ENCODE peak calls at places on chromosomes 2 and 18, in five cellular contexts. O, Q, A, T and K are unnamed samples. For H3K9me3 and H3K4me1, the result is how much of the 10 kb centered on the place peaks cover.

GRCh38 chr18:8972116-8972515 is 130.4 kb upstream of the NDUFV2 start:
- DNase-seq in O (no peak), A (no peak), Q (no peak), T (no peak), K (no peak)

GRCh38 chr2:96537066-96537733 is 648 bp downstream of the ARID5A start:
- DNase-seq in T (no peak), O (peak), Q (peak), A (peak), K (peak)

GRCh38 chr2:62871506-62871905 is 166.0 kb downstream of the EHBP1 start:
- DNase-seq in A (no peak), Q (no peak), T (peak), O (peak), K (no peak)

GRCh38 chr2:47172156-47172921 is 17.2 kb upstream of the STPG4 start:
- DNase-seq in A (no peak), O (peak), Q (no peak), T (peak), K (no peak)

GRCh38 chr2:128775401-128776285 is 457.0 kb upstream of the HS6ST1 start:
- DNase-seq in Q (peak), T (no peak), A (no peak), O (no peak), K (peak)

GRCh38 chr2:65450395-65450794 is 18.0 kb upstream of the SPRED2 start:
- DNase-seq in Q (no peak), T (no peak), O (no peak), A (no peak), K (no peak)

GRCh38 chr2:27885656-27886055 is 4.5 kb downstream of the RBKS start:
- DNase-seq in A (no peak), Q (no peak), T (no peak), O (no peak), K (no peak)

GRCh38 chr18:42922363-42922762 is 193.1 kb downstream of the RIT2 start:
- DNase-seq in Q (no peak), T (no peak), O (no peak), A (no peak), K (no peak)

GRCh38 chr2:56088411-56088810 is 95.4 kb upstream of the CCDC85A start:
- DNase-seq in T (no peak), O (peak), A (no peak), Q (no peak), K (no peak)

GRCh38 chr2:151637284-151637781 is 96.9 kb downstream of the NEB start:
- DNase-seq in T (no peak), O (no peak), Q (peak), A (no peak), K (no peak)

GRCh38 chr2:169452080-169452479 is 27.2 kb upstream of the BBS5 start:
- DNase-seq in T (peak), O (peak), A (peak), Q (no peak), K (no peak)

GRCh38 chr2:197675711-197676188 is 363 bp upstream of the RFTN2 start:
- DNase-seq in A (peak), T (no peak), O (no peak), Q (no peak), K (no peak)

GRCh38 chr18:49656098-49656591 is 94.3 kb downstream of the LIPG start:
- DNase-seq in Q (peak), O (peak), T (peak), A (no peak), K (peak)

GRCh38 chr2:16064719-16065118 is 124.4 kb downstream of the MYCN start:
- DNase-seq in A (no peak), O (no peak), Q (no peak), T (no peak), K (no peak)
- H3K9me3 ChIP-seq in A (under half), O (under half), Q (under half), T (under half), K (under half)

GRCh38 chr2:127096280-127096679 is 10.7 kb downstream of the BIN1 start:
- DNase-seq in A (no peak), Q (peak), T (no peak), O (no peak), K (no peak)
- H3K4me1 ChIP-seq in A (under half), Q (half or more), T (half or more), O (under half), K (under half)

DNA sequence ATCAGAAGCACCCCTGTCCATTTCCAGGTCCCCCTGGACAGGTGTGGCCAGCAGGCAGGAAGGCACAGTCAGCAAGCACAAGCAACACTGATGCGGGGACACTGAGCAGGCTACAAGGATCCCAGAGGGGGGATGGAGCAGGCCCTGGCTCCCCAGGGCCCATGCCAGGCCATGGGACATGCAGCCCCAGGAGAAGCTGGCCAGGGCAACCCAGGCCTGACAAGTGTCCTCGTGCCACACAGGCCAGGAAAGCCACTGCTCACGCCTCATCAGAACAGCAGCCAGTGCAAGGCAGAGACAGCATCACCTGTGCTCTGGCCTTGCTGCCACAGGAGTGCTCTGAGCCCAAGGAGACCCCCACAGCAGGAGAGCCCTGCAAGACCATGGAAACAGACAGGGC is 14.1 kb upstream of the GPC1 start:
- DNase-seq in Q (no peak), O (no peak), A (no peak), T (no peak), K (no peak)
- H3K9me3 ChIP-seq in Q (under half), O (under half), A (under half), T (half or more), K (under half)

GRCh38 chr2:12008425-12009061 is 262.1 kb downstream of the LPIN1 start:
- DNase-seq in Q (no peak), A (no peak), T (peak), O (peak), K (peak)

GRCh38 chr2:12010059-12010458 is 263.6 kb downstream of the LPIN1 start:
- DNase-seq in A (no peak), T (no peak), O (no peak), Q (no peak), K (no peak)

GRCh38 chr2:12007282-12007681 is 260.9 kb downstream of the LPIN1 start:
- DNase-seq in A (no peak), T (no peak), Q (no peak), O (no peak), K (no peak)

GRCh38 chr2:12010779-12011178 is 264.3 kb downstream of the LPIN1 start:
- DNase-seq in O (no peak), T (no peak), A (no peak), Q (no peak), K (no peak)

GRCh38 chr2:12009323-12009905 is 263.0 kb downstream of the LPIN1 start:
- DNase-seq in O (no peak), A (no peak), T (no peak), Q (no peak), K (no peak)
- H3K4me1 ChIP-seq in O (under half), A (under half), T (under half), Q (half or more), K (under half)

GRCh38 chr2:219099319-219099718 is 38.6 kb upstream of the IHH start:
- DNase-seq in O (peak), A (no peak), T (no peak), Q (no peak), K (no peak)

GRCh38 chr2:219106251-219106650 is 45.5 kb upstream of the IHH start:
- DNase-seq in O (no peak), A (no peak), T (no peak), Q (no peak), K (no peak)

GRCh38 chr2:219109468-219109867 is 48.7 kb upstream of the IHH start:
- DNase-seq in Q (no peak), T (no peak), O (no peak), A (peak), K (no peak)

GRCh38 chr2:219107837-219108236 is 47.1 kb upstream of the IHH start:
- DNase-seq in O (no peak), Q (no peak), T (no peak), A (no peak), K (no peak)

GRCh38 chr2:219104107-219105050 is 43.7 kb upstream of the IHH start:
- DNase-seq in O (peak), Q (no peak), A (peak), T (peak), K (no peak)
- H3K9me3 ChIP-seq in O (under half), Q (under half), A (under half), T (under half), K (under half)

DNA sequence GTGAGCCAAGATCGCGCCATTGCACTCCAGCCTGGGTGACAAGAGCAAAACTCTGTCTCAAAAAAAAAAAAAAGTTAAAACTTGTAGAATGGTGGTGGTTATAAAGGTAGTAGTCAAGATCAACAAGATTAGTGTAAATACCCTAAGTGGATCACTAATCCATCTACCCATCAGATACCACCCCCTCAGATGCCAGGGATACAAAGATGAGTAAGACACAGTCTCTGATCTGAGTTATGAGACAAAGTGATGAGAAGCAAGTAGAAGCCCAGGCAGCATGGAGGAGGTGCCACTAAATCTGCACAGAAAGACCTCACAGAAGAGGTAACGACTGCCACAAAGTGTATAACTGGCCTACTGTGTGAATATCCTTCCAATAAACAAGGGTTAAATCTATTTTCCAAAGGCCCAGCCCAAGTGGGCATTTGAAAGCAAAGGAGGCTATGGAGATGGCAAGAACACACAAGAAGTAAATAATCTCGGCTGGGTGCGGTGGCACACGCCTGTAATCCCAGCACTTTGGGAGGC is 20.2 kb downstream of the NFE2L2 start:
- DNase-seq in O (no peak), Q (no peak), T (no peak), A (no peak), K (no peak)
- H3K4me1 ChIP-seq in O (half or more), Q (half or more), T (half or more), A (under half), K (half or more)